ENCODE peak calls at places on chromosomes 6 and 20, in five cellular contexts. H is pancreas, F is B cell, K is kidney epithelial cell, W is brain microvascular endothelial cell. G is an unnamed sample.

GRCh38 chr6:498795-499231 is 107.3 kb downstream of the IRF4 start:
- DNase-seq in H (no peak), F (no peak), K (no peak), W (peak), G (no peak)

GRCh38 chr6:97841763-97842162 is 558.7 kb upstream of the MMS22L start:
- DNase-seq in H (no peak), F (no peak), K (no peak), W (no peak), G (no peak)

GRCh38 chr6:160269122-160269521 is 10.5 kb upstream of the SLC22A2 start:
- DNase-seq in H (no peak), F (no peak), K (no peak), W (no peak), G (no peak)

GRCh38 chr20:13149371-13149770 is 71.7 kb upstream of the ISM1 start:
- DNase-seq in H (no peak), F (no peak), K (no peak), W (no peak), G (no peak)

GRCh38 chr6:136226027-136226673 is 24.0 kb downstream of the MTFR2 start:
- DNase-seq in H (no peak), F (peak), K (no peak), W (peak), G (peak)

GRCh38 chr6:99522531-99522930 is 7.3 kb upstream of the USP45 start:
- DNase-seq in H (no peak), F (no peak), K (peak), W (peak), G (no peak)

GRCh38 chr20:36435799-36436541 is 105.3 kb upstream of the MYL9 start:
- DNase-seq in H (peak), F (peak), K (peak), W (peak), G (peak)

GRCh38 chr20:37564388-37565133 is 36.9 kb upstream of the BLCAP start:
- DNase-seq in H (peak), F (peak), K (no peak), W (peak), G (peak)

GRCh38 chr6:87808005-87808757 is 106.1 kb upstream of the AKIRIN2 start:
- DNase-seq in H (no peak), F (no peak), K (peak), W (no peak), G (no peak)

GRCh38 chr20:52798124-52798523 is 174.0 kb upstream of the TSHZ2 start:
- DNase-seq in H (no peak), F (no peak), K (no peak), W (no peak), G (no peak)

GRCh38 chr6:2124260-2124709 is 121.1 kb downstream of the GMDS start:
- DNase-seq in H (no peak), F (no peak), K (no peak), W (no peak), G (peak)

GRCh38 chr6:34961082-34961481 is 72.0 kb downstream of the ANKS1A start:
- DNase-seq in H (no peak), F (no peak), K (no peak), W (no peak), G (no peak)

GRCh38 chr20:57661201-57662027 is 41.2 kb upstream of the ZBP1 start:
- DNase-seq in H (peak), F (peak), K (no peak), W (no peak), G (peak)

GRCh38 chr6:131368077-131368911 is 204.7 kb upstream of the ARG1 start:
- DNase-seq in H (peak), F (peak), K (no peak), W (no peak), G (peak)

GRCh38 chr6:145206247-145206907 is 528.9 kb downstream of the EPM2A start:
- DNase-seq in H (no peak), F (no peak), K (no peak), W (peak), G (no peak)

DNA sequence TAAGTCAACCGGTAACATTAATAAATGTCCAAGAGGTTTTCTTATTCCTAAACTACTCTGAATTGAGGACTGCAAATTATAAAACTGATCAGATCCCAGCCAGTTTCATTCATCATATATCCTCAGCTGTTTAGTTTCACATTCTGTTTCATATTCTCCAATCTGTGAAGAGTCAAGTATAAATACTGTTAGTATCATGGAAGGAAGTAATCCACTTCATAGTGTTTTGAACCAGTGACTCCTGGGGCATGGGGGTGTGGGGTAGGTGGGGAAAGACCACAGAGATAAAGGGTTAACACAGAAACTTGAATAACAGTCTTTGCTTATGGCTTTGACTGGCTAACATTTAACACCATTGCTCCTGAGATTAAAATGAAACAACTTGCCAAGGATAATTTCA is 69.9 kb downstream of the FYN start:
- DNase-seq in H (no peak), F (no peak), K (no peak), W (no peak), G (no peak)
- TF ChIP-seq CTCF in H (no peak), F (no peak), K (no peak), W (no peak), G (no peak)

GRCh38 chr6:11123978-11124377 is 12.5 kb upstream of the ERVFRD-1 start:
- DNase-seq in H (no peak), F (no peak), K (no peak), W (no peak), G (no peak)
- TF ChIP-seq CTCF in H (no peak), F (no peak), K (no peak), W (peak), G (no peak)

DNA sequence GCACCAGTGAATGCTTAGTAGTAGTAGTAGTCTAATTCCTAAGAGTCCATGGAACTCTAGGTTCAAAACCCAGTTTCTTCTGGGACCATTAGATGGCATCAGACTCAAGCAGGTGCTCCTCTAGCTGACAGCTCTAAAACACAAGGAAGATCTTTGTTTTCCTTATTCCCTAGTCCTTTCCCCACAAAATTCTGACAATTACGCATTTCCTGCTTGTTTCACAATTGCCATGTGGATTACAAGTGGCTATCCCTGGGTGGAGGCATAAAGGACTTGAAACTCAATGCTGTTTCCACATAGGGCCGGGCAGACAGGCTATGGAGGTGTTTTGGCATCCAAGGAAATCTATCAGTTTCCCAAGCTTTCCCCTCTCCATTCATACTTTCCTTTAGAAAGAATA is 9.2 kb upstream of the HLA-DOB start:
- DNase-seq in H (no peak), F (no peak), K (no peak), W (peak), G (no peak)
- TF ChIP-seq CTCF in H (peak), F (no peak), K (peak), W (peak), G (peak)

GRCh38 chr6:51570168-51570921 is 517.1 kb downstream of the PKHD1 start:
- DNase-seq in H (no peak), F (no peak), K (no peak), W (no peak), G (no peak)

GRCh38 chr6:51571168-51571567 is 516.2 kb downstream of the PKHD1 start:
- DNase-seq in H (no peak), F (no peak), K (no peak), W (no peak), G (no peak)

GRCh38 chr6:51568771-51569170 is 518.6 kb downstream of the PKHD1 start:
- DNase-seq in H (no peak), F (no peak), K (no peak), W (no peak), G (no peak)

GRCh38 chr6:51565472-51565871 is 521.9 kb downstream of the PKHD1 start:
- DNase-seq in H (no peak), F (no peak), K (no peak), W (no peak), G (no peak)

DNA sequence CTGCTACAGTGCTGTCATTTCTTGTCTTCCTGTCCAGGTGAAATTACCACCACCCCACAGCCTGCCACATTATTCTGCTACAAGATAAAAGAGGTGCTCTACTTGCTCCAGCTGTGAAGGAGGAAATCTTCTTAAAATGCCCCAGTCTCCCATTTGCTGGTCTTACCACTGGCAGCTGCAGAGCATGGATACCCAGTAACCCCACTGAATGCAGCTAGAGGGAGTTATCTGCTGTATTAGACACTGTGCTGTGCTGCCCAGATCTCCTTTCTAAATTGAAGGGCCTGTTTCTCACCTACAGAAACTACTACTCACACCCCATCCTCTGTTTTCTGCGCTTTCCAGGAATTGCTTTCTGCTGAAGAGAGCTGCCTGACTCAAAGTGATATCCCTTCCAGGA is 517.8 kb downstream of the PKHD1 start:
- DNase-seq in H (no peak), F (no peak), K (no peak), W (no peak), G (no peak)
- TF ChIP-seq CTCF in H (no peak), F (no peak), K (no peak), W (no peak), G (no peak)

DNA sequence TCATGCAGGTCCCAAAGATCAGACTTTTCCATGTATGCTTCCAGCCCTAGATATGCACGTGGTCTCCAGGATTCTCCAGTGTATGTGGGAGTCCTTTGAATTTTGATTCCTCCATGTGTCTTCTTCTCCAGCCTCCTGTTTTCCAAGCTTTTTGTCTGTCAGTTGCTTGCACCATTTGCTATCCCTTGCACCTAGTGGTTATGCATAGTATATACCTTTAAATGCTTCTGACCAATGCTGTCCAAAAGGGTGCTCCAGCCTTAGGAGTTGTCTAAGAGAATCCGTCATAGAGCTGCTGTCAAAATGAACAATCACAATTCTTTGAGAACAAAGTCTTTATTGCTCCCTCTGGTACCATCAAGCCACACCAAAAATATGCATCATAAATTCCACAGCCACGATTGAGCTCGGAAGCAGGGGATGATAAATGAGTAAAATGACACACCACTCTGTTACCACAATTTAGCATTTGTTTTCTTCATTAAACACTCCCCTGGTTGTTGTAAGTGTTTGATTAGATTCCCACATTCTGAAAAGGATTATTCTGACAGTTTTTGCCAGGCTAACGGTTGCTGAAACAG is 706.2 kb upstream of the GJE1 start:
- DNase-seq in H (no peak), F (no peak), K (no peak), W (no peak), G (no peak)
- TF ChIP-seq CTCF in H (no peak), F (no peak), K (no peak), W (peak), G (no peak)

GRCh38 chr6:166515072-166515810 is 71.2 kb downstream of the RAMACL start:
- DNase-seq in H (no peak), F (no peak), K (peak), W (peak), G (no peak)
- TF ChIP-seq CTCF in H (no peak), F (no peak), K (peak), W (peak), G (peak)

DNA sequence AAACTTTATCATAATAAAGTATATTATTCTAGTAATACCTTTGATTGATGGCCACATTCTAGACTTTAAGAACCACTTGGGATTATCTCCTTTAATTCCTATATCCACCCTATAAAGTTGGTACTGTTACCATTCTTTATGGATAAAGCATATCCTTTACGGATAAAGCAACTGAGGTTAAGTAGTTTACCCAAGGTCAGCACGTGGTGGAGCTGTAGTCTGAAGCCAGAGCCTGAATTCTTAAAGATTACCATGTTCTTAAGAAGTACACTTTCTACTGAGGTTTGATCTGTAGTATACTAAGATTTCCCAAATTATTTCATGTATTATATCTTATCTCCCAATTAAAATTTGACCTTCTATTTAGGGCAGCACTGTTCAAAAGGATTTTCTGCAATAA is 3.0 kb upstream of the NCOA7 start:
- DNase-seq in H (no peak), F (no peak), K (no peak), W (no peak), G (no peak)
- TF ChIP-seq CTCF in H (no peak), F (no peak), K (peak), W (peak), G (peak)

GRCh38 chr20:61759286-61760065 is 306.2 kb downstream of the TAF4 start:
- DNase-seq in H (no peak), F (no peak), K (no peak), W (no peak), G (no peak)

GRCh38 chr20:61758556-61759200 is 307.0 kb downstream of the TAF4 start:
- DNase-seq in H (no peak), F (no peak), K (no peak), W (no peak), G (no peak)

GRCh38 chr20:61756446-61756845 is 309.2 kb downstream of the TAF4 start:
- DNase-seq in H (no peak), F (no peak), K (no peak), W (no peak), G (no peak)

GRCh38 chr20:61756966-61757677 is 308.6 kb downstream of the TAF4 start:
- DNase-seq in H (no peak), F (no peak), K (no peak), W (no peak), G (no peak)

GRCh38 chr20:61757678-61758555 is 307.8 kb downstream of the TAF4 start:
- DNase-seq in H (no peak), F (no peak), K (peak), W (no peak), G (no peak)
- TF ChIP-seq CTCF in H (no peak), F (no peak), K (no peak), W (no peak), G (no peak)

GRCh38 chr6:147468634-147469033 is 39.9 kb upstream of the SAMD5 start:
- DNase-seq in H (no peak), F (no peak), K (no peak), W (no peak), G (no peak)
- TF ChIP-seq CTCF in H (no peak), F (no peak), K (no peak), W (peak), G (no peak)